ENCODE peak calls at places on chromosomes 12 and 14, in six cellular contexts. Y is A673; T is activated CD4-positive, alpha-beta T cell treated with anti-CD3 and anti-CD28 coated beads, Interleukin-2, amount 50 U/mL, for 48 hours; H is T-helper 22 cell; E is effector memory CD8-positive, alpha-beta T cell; S is NCI-H1105. N is an unnamed sample.

GRCh38 chr12:31226639-31227038 is 99.3 kb downstream of the SINHCAF start:
- DNase-seq in T (no peak), Y (no peak), E (no peak), H (no peak), S (no peak), N (no peak)

GRCh38 chr12:12616512-12617275 is 5.0 kb downstream of the CREBL2 start:
- DNase-seq in H (no peak), Y (no peak), E (no peak), T (no peak), S (no peak), N (no peak)

GRCh38 chr12:80222261-80222660 is 122.9 kb downstream of the OTOGL start:
- DNase-seq in S (no peak), T (no peak), Y (peak), E (no peak), H (no peak), N (no peak)

GRCh38 chr14:77007975-77008421 is 20.5 kb downstream of the IRF2BPL start:
- DNase-seq in Y (no peak), H (no peak), T (no peak), E (no peak), S (peak), N (no peak)

GRCh38 chr12:19125325-19125724 is 4.2 kb upstream of the PLEKHA5 start:
- DNase-seq in E (no peak), Y (peak), T (no peak), H (no peak), S (no peak), N (no peak)

GRCh38 chr14:91872517-91873470 is 5.5 kb upstream of the TC2N start:
- DNase-seq in S (no peak), Y (no peak), T (no peak), H (peak), E (peak), N (peak)

GRCh38 chr12:130054803-130055202 is 107.5 kb upstream of the FZD10 start:
- DNase-seq in T (no peak), E (no peak), H (no peak), S (no peak), Y (no peak), N (no peak)

GRCh38 chr12:48183876-48184548 is 568 bp downstream of the CCDC184 start:
- DNase-seq in H (no peak), S (no peak), E (peak), T (peak), Y (no peak), N (no peak)

GRCh38 chr12:47192046-47192445 is 112.3 kb upstream of the AMIGO2 start:
- DNase-seq in Y (no peak), E (no peak), H (no peak), S (no peak), T (no peak), N (no peak)

GRCh38 chr12:132717531-132718387 is 7.1 kb downstream of the PGAM5 start:
- DNase-seq in E (no peak), Y (peak), S (no peak), T (no peak), H (no peak), N (no peak)

GRCh38 chr12:108560752-108561719 is at the start of gene SART3:
- DNase-seq in T (peak), E (peak), H (peak), S (peak), Y (peak), N (peak)

GRCh38 chr14:50832935-50833607 is 2.1 kb upstream of the NIN start:
- DNase-seq in H (no peak), E (no peak), S (no peak), T (no peak), Y (no peak), N (no peak)

GRCh38 chr12:53193953-53194716 is 12.9 kb downstream of the ITGB7 start:
- DNase-seq in S (no peak), E (no peak), Y (no peak), T (no peak), H (no peak), N (no peak)

GRCh38 chr12:4285070-4285469 is 11.5 kb downstream of the CCND2 start:
- DNase-seq in S (no peak), H (no peak), E (no peak), T (no peak), Y (no peak), N (no peak)

GRCh38 chr12:54225666-54226065 is 36.9 kb upstream of the SMUG1 start:
- DNase-seq in H (no peak), E (no peak), S (no peak), Y (no peak), T (no peak), N (no peak)

GRCh38 chr12:29762637-29763300 is 21.0 kb downstream of the TMTC1 start:
- DNase-seq in S (no peak), H (no peak), Y (no peak), E (no peak), T (no peak), N (no peak)

GRCh38 chr14:51561141-51561540 is 90.6 kb upstream of the FRMD6 start:
- DNase-seq in S (no peak), T (no peak), E (no peak), H (no peak), Y (no peak), N (no peak)

GRCh38 chr14:85071447-85071846 is 458.5 kb upstream of the FLRT2 start:
- DNase-seq in S (no peak), Y (no peak), T (no peak), H (no peak), E (no peak), N (no peak)

GRCh38 chr14:60002819-60003492 is 83.0 kb downstream of the LRRC9 start:
- DNase-seq in H (no peak), T (no peak), E (no peak), S (peak), Y (no peak), N (no peak)

GRCh38 chr12:64058541-64059321 is 163.4 kb downstream of the KICS2 start:
- DNase-seq in H (no peak), T (no peak), E (no peak), S (no peak), Y (peak), N (no peak)